ENCODE peak calls at places on chromosomes 6 and 20, in four cellular contexts. One of them, this sample, is unnamed.

GRCh38 chr6:151286192-151286591 is 46.4 kb downstream of the AKAP12 start:
- DNase-seq in astrocyte of the spinal cord: no peak
- DNase-seq in transverse colon: no peak
- DNase-seq in fibroblast of pulmonary artery: no peak
- DNase-seq in this sample: no peak

GRCh38 chr20:33291830-33292355 is 8.9 kb downstream of the BPIFB1 start:
- DNase-seq in astrocyte of the spinal cord: no peak
- DNase-seq in transverse colon: peak; percentile 33
- DNase-seq in fibroblast of pulmonary artery: peak; percentile 17
- DNase-seq in this sample: peak; percentile 52

GRCh38 chr6:38033442-38033982 is 214.0 kb downstream of the ZFAND3 start:
- DNase-seq in astrocyte of the spinal cord: no peak
- DNase-seq in transverse colon: no peak
- DNase-seq in fibroblast of pulmonary artery: no peak
- DNase-seq in this sample: no peak

GRCh38 chr6:90478789-90479602 is 107.9 kb downstream of the MAP3K7 start:
- DNase-seq in astrocyte of the spinal cord: peak; percentile 92
- DNase-seq in transverse colon: peak; percentile 89
- DNase-seq in fibroblast of pulmonary artery: peak; percentile 96
- DNase-seq in this sample: peak; percentile 90

GRCh38 chr20:15992564-15992963 is 580.7 kb downstream of the KIF16B start:
- DNase-seq in astrocyte of the spinal cord: no peak
- DNase-seq in transverse colon: no peak
- DNase-seq in fibroblast of pulmonary artery: no peak
- DNase-seq in this sample: no peak

GRCh38 chr6:80642452-80642851 is 536.0 kb downstream of the BCKDHB start:
- DNase-seq in astrocyte of the spinal cord: peak; percentile 33
- DNase-seq in transverse colon: no peak
- DNase-seq in fibroblast of pulmonary artery: peak; percentile 9
- DNase-seq in this sample: no peak

GRCh38 chr6:129835691-129836090 is 25.4 kb downstream of the TMEM244 start:
- DNase-seq in astrocyte of the spinal cord: no peak
- DNase-seq in transverse colon: no peak
- DNase-seq in fibroblast of pulmonary artery: no peak
- DNase-seq in this sample: no peak

GRCh38 chr20:667351-668034 is 8.1 kb downstream of the SCRT2 start:
- DNase-seq in astrocyte of the spinal cord: peak; percentile 16
- DNase-seq in transverse colon: peak; percentile 54
- DNase-seq in fibroblast of pulmonary artery: peak; percentile 43
- DNase-seq in this sample: peak; percentile 73

GRCh38 chr6:46940433-46941226 is 18.9 kb upstream of the ADGRF5 start:
- DNase-seq in astrocyte of the spinal cord: no peak
- DNase-seq in transverse colon: no peak
- DNase-seq in fibroblast of pulmonary artery: no peak
- DNase-seq in this sample: no peak

GRCh38 chr20:41218466-41218865 is 81.1 kb downstream of the PLCG1 start:
- DNase-seq in astrocyte of the spinal cord: peak; percentile 55
- DNase-seq in transverse colon: no peak
- DNase-seq in fibroblast of pulmonary artery: peak; percentile 76
- DNase-seq in this sample: no peak

GRCh38 chr6:134267917-134268361 is 50.0 kb downstream of the SGK1 start:
- DNase-seq in astrocyte of the spinal cord: no peak
- DNase-seq in transverse colon: peak; percentile 39
- DNase-seq in fibroblast of pulmonary artery: peak; percentile 89
- DNase-seq in this sample: peak; percentile 87

GRCh38 chr20:3174442-3175263 is 1.3 kb upstream of the LZTS3 start:
- DNase-seq in astrocyte of the spinal cord: peak; percentile 15
- DNase-seq in transverse colon: no peak
- DNase-seq in fibroblast of pulmonary artery: peak; percentile 36
- DNase-seq in this sample: peak; percentile 55

GRCh38 chr6:150025201-150025917 is at the start of gene RAET1L:
- DNase-seq in astrocyte of the spinal cord: peak; percentile 25
- DNase-seq in transverse colon: peak; percentile 65
- DNase-seq in fibroblast of pulmonary artery: peak; percentile 52
- DNase-seq in this sample: no peak

GRCh38 chr6:126905917-126906316 is 212.6 kb upstream of the RSPO3 start:
- DNase-seq in astrocyte of the spinal cord: peak; percentile 7
- DNase-seq in transverse colon: no peak
- DNase-seq in fibroblast of pulmonary artery: peak; percentile 24
- DNase-seq in this sample: no peak

GRCh38 chr6:35583893-35584688 is 71.4 kb upstream of the TULP1 start:
- DNase-seq in astrocyte of the spinal cord: peak; percentile 79
- DNase-seq in transverse colon: peak; percentile 76
- DNase-seq in fibroblast of pulmonary artery: peak; percentile 84
- DNase-seq in this sample: peak; percentile 82

GRCh38 chr6:117555882-117556498 is 46.3 kb downstream of the GOPC start:
- DNase-seq in astrocyte of the spinal cord: peak; percentile 55
- DNase-seq in transverse colon: peak; percentile 49
- DNase-seq in fibroblast of pulmonary artery: peak; percentile 61
- DNase-seq in this sample: peak; percentile 53

GRCh38 chr6:25971187-25971811 is 8.7 kb downstream of the TRIM38 start:
- DNase-seq in astrocyte of the spinal cord: peak; percentile 84
- DNase-seq in transverse colon: no peak
- DNase-seq in fibroblast of pulmonary artery: peak; percentile 96
- DNase-seq in this sample: peak; percentile 86

GRCh38 chr20:16918366-16918765 is 170.2 kb downstream of the OTOR start:
- DNase-seq in astrocyte of the spinal cord: no peak
- DNase-seq in transverse colon: no peak
- DNase-seq in fibroblast of pulmonary artery: no peak
- DNase-seq in this sample: no peak

GRCh38 chr6:105733556-105734162 is 330.8 kb upstream of the PREP start:
- DNase-seq in astrocyte of the spinal cord: peak; percentile 58
- DNase-seq in transverse colon: no peak
- DNase-seq in fibroblast of pulmonary artery: peak; percentile 55
- DNase-seq in this sample: peak; percentile 58

GRCh38 chr20:32004963-32005362 is 5.3 kb upstream of the CCM2L start:
- DNase-seq in astrocyte of the spinal cord: no peak
- DNase-seq in transverse colon: no peak
- DNase-seq in fibroblast of pulmonary artery: peak; percentile 33
- DNase-seq in this sample: peak; percentile 52

GRCh38 chr20:63029358-63030121 is 22.8 kb upstream of the BHLHE23 start:
- DNase-seq in astrocyte of the spinal cord: no peak
- DNase-seq in transverse colon: no peak
- DNase-seq in fibroblast of pulmonary artery: no peak
- DNase-seq in this sample: peak; percentile 22

GRCh38 chr6:148423601-148424270 is 81.1 kb downstream of the SASH1 start:
- DNase-seq in astrocyte of the spinal cord: no peak
- DNase-seq in transverse colon: no peak
- DNase-seq in fibroblast of pulmonary artery: peak; percentile 16
- DNase-seq in this sample: no peak

GRCh38 chr20:4090756-4091331 is 75.5 kb upstream of the RNF24 start:
- DNase-seq in astrocyte of the spinal cord: no peak
- DNase-seq in transverse colon: no peak
- DNase-seq in fibroblast of pulmonary artery: peak; percentile 74
- DNase-seq in this sample: peak; percentile 66

GRCh38 chr6:3324262-3324942 is 65.7 kb downstream of the PSMG4 start:
- DNase-seq in astrocyte of the spinal cord: peak; percentile 89
- DNase-seq in transverse colon: no peak
- DNase-seq in fibroblast of pulmonary artery: peak; percentile 96
- DNase-seq in this sample: peak; percentile 89

GRCh38 chr20:24933266-24933908 is 15.7 kb upstream of the CST7 start:
- DNase-seq in astrocyte of the spinal cord: no peak
- DNase-seq in transverse colon: no peak
- DNase-seq in fibroblast of pulmonary artery: no peak
- DNase-seq in this sample: no peak

GRCh38 chr6:106087548-106088325 is 1.6 kb downstream of the PRDM1 start:
- DNase-seq in astrocyte of the spinal cord: peak; percentile 84
- DNase-seq in transverse colon: peak; percentile 28
- DNase-seq in fibroblast of pulmonary artery: peak; percentile 76
- DNase-seq in this sample: no peak

GRCh38 chr6:157571269-157571668 is 190.3 kb downstream of the ZDHHC14 start:
- DNase-seq in astrocyte of the spinal cord: no peak
- DNase-seq in transverse colon: no peak
- DNase-seq in fibroblast of pulmonary artery: no peak
- DNase-seq in this sample: no peak

GRCh38 chr20:15643713-15644112 is 929.5 kb downstream of the KIF16B start:
- DNase-seq in astrocyte of the spinal cord: peak; percentile 13
- DNase-seq in transverse colon: no peak
- DNase-seq in fibroblast of pulmonary artery: peak; percentile 20
- DNase-seq in this sample: peak; percentile 21

GRCh38 chr6:39256294-39256693 is 27.0 kb upstream of the KCNK5 start:
- DNase-seq in astrocyte of the spinal cord: no peak
- DNase-seq in transverse colon: no peak
- DNase-seq in fibroblast of pulmonary artery: no peak
- DNase-seq in this sample: no peak

DNA sequence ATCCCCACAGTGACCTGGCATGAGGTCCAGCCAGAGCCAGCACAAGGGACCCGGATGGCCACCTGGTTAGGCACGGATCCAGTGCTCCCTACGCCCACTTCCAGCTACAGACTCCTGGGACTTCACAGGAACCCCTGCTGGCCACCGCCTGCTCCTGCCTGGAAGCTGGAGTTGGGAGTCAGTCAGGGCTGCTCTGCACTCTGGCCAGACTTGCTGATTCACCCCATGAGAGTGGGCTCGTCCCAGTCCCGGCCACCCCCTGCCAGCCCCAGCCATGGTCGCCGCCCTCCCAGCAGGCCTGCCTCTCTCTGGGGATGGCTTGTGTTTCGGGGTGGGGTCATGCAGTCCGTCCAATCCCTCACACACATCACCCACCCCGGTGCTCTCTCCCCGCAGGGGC is 125.8 kb downstream of the DLL1 start:
- DNase-seq in astrocyte of the spinal cord: no peak
- DNase-seq in transverse colon: no peak
- DNase-seq in fibroblast of pulmonary artery: no peak
- DNase-seq in this sample: no peak
- TF ChIP-seq CTCF in astrocyte of the spinal cord: no peak
- TF ChIP-seq CTCF in transverse colon: no peak
- TF ChIP-seq CTCF in fibroblast of pulmonary artery: no peak
- TF ChIP-seq CTCF in this sample: no peak

GRCh38 chr20:36880741-36881250 is 4.9 kb downstream of the TLDC2 start:
- DNase-seq in astrocyte of the spinal cord: no peak
- DNase-seq in transverse colon: no peak
- DNase-seq in fibroblast of pulmonary artery: no peak
- DNase-seq in this sample: no peak
- TF ChIP-seq CTCF in astrocyte of the spinal cord: no peak
- TF ChIP-seq CTCF in transverse colon: no peak
- TF ChIP-seq CTCF in fibroblast of pulmonary artery: no peak
- TF ChIP-seq CTCF in this sample: no peak

GRCh38 chr6:100379386-100379785 is 85.3 kb downstream of the SIM1 start:
- DNase-seq in astrocyte of the spinal cord: no peak
- DNase-seq in transverse colon: no peak
- DNase-seq in fibroblast of pulmonary artery: peak; percentile 9
- DNase-seq in this sample: peak; percentile 20
- TF ChIP-seq CTCF in astrocyte of the spinal cord: no peak
- TF ChIP-seq CTCF in transverse colon: no peak
- TF ChIP-seq CTCF in fibroblast of pulmonary artery: no peak
- TF ChIP-seq CTCF in this sample: no peak

DNA sequence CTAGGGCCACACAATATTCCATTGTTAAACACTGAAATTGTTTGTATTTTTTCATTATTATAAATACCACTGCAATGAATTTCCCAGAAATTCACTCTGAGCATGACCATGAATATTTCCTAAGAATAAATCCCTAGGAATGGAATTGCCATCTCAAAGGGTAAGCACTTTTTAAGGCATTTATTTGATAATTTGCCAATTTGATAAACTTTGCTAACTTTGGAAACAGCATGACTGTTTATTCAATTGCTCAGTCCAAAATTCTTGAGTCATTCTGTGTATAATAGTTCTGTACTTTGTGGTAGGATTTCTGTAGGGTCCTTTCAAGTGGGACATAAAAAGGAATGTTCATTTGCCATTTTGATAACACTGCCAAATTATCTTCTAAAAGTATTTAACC is 44.2 kb upstream of the TOX2 start:
- DNase-seq in astrocyte of the spinal cord: peak; percentile 22
- DNase-seq in transverse colon: no peak
- DNase-seq in fibroblast of pulmonary artery: peak; percentile 21
- DNase-seq in this sample: no peak
- TF ChIP-seq CTCF in astrocyte of the spinal cord: no peak
- TF ChIP-seq CTCF in transverse colon: no peak
- TF ChIP-seq CTCF in fibroblast of pulmonary artery: no peak
- TF ChIP-seq CTCF in this sample: no peak

GRCh38 chr6:147285087-147285855 is 81.1 kb downstream of the STXBP5 start:
- DNase-seq in astrocyte of the spinal cord: peak; percentile 73
- DNase-seq in transverse colon: no peak
- DNase-seq in fibroblast of pulmonary artery: peak; percentile 76
- DNase-seq in this sample: peak; percentile 64
- TF ChIP-seq CTCF in astrocyte of the spinal cord: peak; percentile 58
- TF ChIP-seq CTCF in transverse colon: peak; percentile 44
- TF ChIP-seq CTCF in fibroblast of pulmonary artery: peak; percentile 56
- TF ChIP-seq CTCF in this sample: peak; percentile 39

GRCh38 chr20:11275740-11276139 is 601.9 kb upstream of the JAG1 start:
- DNase-seq in astrocyte of the spinal cord: no peak
- DNase-seq in transverse colon: no peak
- DNase-seq in fibroblast of pulmonary artery: no peak
- DNase-seq in this sample: no peak
- TF ChIP-seq CTCF in astrocyte of the spinal cord: no peak
- TF ChIP-seq CTCF in transverse colon: no peak
- TF ChIP-seq CTCF in fibroblast of pulmonary artery: no peak
- TF ChIP-seq CTCF in this sample: no peak

GRCh38 chr6:42165016-42165415 is 8.1 kb upstream of the GUCA1A start:
- DNase-seq in astrocyte of the spinal cord: no peak
- DNase-seq in transverse colon: no peak
- DNase-seq in fibroblast of pulmonary artery: no peak
- DNase-seq in this sample: no peak

GRCh38 chr6:42173101-42173500 is at the start of gene GUCA1A:
- DNase-seq in astrocyte of the spinal cord: no peak
- DNase-seq in transverse colon: no peak
- DNase-seq in fibroblast of pulmonary artery: no peak
- DNase-seq in this sample: no peak

GRCh38 chr6:42171813-42172595 is 1.2 kb upstream of the GUCA1A start:
- DNase-seq in astrocyte of the spinal cord: no peak
- DNase-seq in transverse colon: no peak
- DNase-seq in fibroblast of pulmonary artery: no peak
- DNase-seq in this sample: no peak

GRCh38 chr6:42166444-42167141 is 6.6 kb upstream of the GUCA1A start:
- DNase-seq in astrocyte of the spinal cord: peak; percentile 71
- DNase-seq in transverse colon: peak; percentile 77
- DNase-seq in fibroblast of pulmonary artery: peak; percentile 81
- DNase-seq in this sample: peak; percentile 87

DNA sequence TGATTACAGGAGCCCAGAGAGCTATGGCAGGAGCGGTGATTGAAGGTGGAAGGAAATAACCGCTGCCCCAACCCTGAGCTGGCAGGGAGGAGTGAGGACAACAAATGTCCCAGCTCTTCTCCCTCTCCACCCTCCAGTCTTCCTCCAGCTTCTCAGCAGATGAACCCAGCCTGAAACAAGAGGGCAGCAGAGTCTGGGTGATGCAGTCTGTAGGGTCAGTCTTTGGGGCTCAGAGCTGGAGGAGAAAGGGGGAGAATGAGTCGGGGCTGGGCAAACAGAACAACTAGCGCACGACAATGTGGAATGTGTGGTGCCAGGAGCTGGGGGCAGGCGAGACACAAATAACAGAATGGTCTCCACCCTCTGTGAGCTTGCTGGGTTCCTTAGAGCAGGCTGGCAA is 4.5 kb upstream of the GUCA1A start:
- DNase-seq in astrocyte of the spinal cord: no peak
- DNase-seq in transverse colon: no peak
- DNase-seq in fibroblast of pulmonary artery: no peak
- DNase-seq in this sample: no peak
- TF ChIP-seq CTCF in astrocyte of the spinal cord: peak; percentile 6
- TF ChIP-seq CTCF in transverse colon: no peak
- TF ChIP-seq CTCF in fibroblast of pulmonary artery: peak; percentile 6
- TF ChIP-seq CTCF in this sample: no peak

This sample was measured in NB4.